ENCODE peak calls at places on chromosome 17, in six cellular contexts. Y is transverse colon, P is fibroblast of lung, M is tibial nerve, S is AG04449, B is heart right ventricle. G is an unnamed sample.
A peak's percentile ranks its signal among the peaks of the same experiment; 100 is the strongest.

GRCh38 chr17:3904486-3904885 is 11.6 kb upstream of the CAMKK1 start:
- DNase-seq in S (no peak), B (no peak), M (no peak), P (no peak), Y (no peak), G (no peak)

GRCh38 chr17:1158879-1159278 is 20.9 kb downstream of the ABR start:
- DNase-seq in B (no peak), P (no peak), M (no peak), S (peak; percentile 50), Y (no peak), G (peak; percentile 80)

GRCh38 chr17:64216385-64217248 is 46.4 kb downstream of the TEX2 start:
- DNase-seq in P (peak; percentile 51), S (no peak), Y (peak; percentile 49), B (peak; percentile 48), M (no peak), G (peak; percentile 26)

GRCh38 chr17:74972107-74972972 is at the start of gene HID1:
- DNase-seq in Y (peak; percentile 84), S (no peak), B (peak; percentile 45), M (no peak), P (no peak), G (no peak)

GRCh38 chr17:47199627-47200324 is 9.4 kb upstream of the MYL4 start:
- DNase-seq in S (no peak), Y (no peak), B (no peak), M (no peak), P (no peak), G (no peak)

GRCh38 chr17:79132271-79133064 is 57.8 kb downstream of the ENGASE start:
- DNase-seq in M (no peak), B (no peak), P (no peak), Y (no peak), S (no peak), G (no peak)

GRCh38 chr17:59365383-59365981 is 34.0 kb downstream of the YPEL2 start:
- DNase-seq in M (no peak), S (no peak), Y (no peak), P (no peak), B (no peak), G (no peak)

GRCh38 chr17:75864448-75864871 is 9.3 kb upstream of the WBP2 start:
- DNase-seq in P (peak; percentile 96), S (no peak), Y (peak; percentile 75), B (peak; percentile 84), M (peak; percentile 61), G (peak; percentile 69)

GRCh38 chr17:35847633-35848373 is 20.9 kb downstream of the HEATR9 start:
- DNase-seq in S (no peak), M (no peak), B (no peak), Y (no peak), P (no peak), G (no peak)

GRCh38 chr17:35846055-35846809 is 22.5 kb downstream of the HEATR9 start:
- DNase-seq in M (no peak), P (no peak), S (peak; percentile 9), Y (no peak), B (no peak), G (peak; percentile 4)

GRCh38 chr17:35844547-35844946 is 24.1 kb downstream of the HEATR9 start:
- DNase-seq in M (no peak), P (no peak), Y (no peak), S (no peak), B (no peak), G (no peak)

GRCh38 chr17:35847006-35847405 is 21.7 kb downstream of the HEATR9 start:
- DNase-seq in S (no peak), Y (no peak), B (no peak), M (no peak), P (no peak), G (no peak)

GRCh38 chr17:35849469-35850348 is 19.0 kb downstream of the HEATR9 start:
- DNase-seq in S (peak; percentile 10), P (peak; percentile 77), B (peak; percentile 38), M (no peak), Y (peak; percentile 43), G (peak; percentile 52)
- H3K4me3 ChIP-seq in S (no peak overlapping the region), P (no peak overlapping the region), B (no peak overlapping the region), M (no peak overlapping the region), Y (no peak overlapping the region), G (no peak overlapping the region)

GRCh38 chr17:9895923-9896322 is 9.1 kb downstream of the RCVRN start:
- DNase-seq in B (no peak), Y (no peak), M (no peak), P (no peak), S (no peak), G (no peak)

GRCh38 chr17:9887521-9887920 is 17.6 kb downstream of the RCVRN start:
- DNase-seq in P (no peak), B (no peak), S (no peak), Y (no peak), M (no peak), G (no peak)

GRCh38 chr17:9893606-9894005 is 11.5 kb downstream of the RCVRN start:
- DNase-seq in B (no peak), P (no peak), Y (no peak), M (no peak), S (no peak), G (peak; percentile 55)

GRCh38 chr17:9886141-9886930 is 18.7 kb downstream of the RCVRN start:
- DNase-seq in S (no peak), B (no peak), M (no peak), Y (no peak), P (no peak), G (no peak)

DNA sequence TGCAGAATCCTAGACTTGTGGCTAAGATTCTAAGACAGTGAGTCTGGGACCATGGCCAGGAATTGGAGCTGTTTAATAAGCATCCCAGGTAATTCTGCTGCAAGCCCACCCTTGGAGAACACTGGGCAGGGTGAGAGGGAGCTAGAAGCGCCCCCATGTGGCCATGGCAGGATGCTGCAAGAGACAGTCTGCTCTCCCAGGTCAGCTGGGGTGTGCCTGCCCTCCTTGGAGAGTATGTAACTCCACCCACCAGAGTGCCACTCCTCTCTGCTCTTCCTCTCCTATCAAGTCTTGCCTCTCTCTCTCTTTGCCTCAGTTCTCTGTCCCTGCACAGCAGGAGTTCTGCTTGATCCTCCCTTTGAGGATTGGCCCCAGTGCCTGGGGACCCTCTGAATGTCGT is 14.9 kb downstream of the RCVRN start:
- DNase-seq in S (no peak), P (no peak), B (no peak), M (no peak), Y (no peak), G (no peak)
- TF ChIP-seq CTCF in S (peak; percentile 31), P (no peak), B (peak; percentile 36), M (no peak), Y (peak; percentile 36), G (peak; percentile 59)

GRCh38 chr17:48834973-48835372 is 4.1 kb downstream of the CALCOCO2 start:
- DNase-seq in P (no peak), Y (no peak), M (no peak), B (no peak), S (no peak), G (no peak)

GRCh38 chr17:48830840-48831548 is at the start of gene CALCOCO2:
- DNase-seq in B (peak; percentile 94), M (peak; percentile 95), S (peak; percentile 42), P (peak; percentile 89), Y (peak; percentile 97), G (peak; percentile 63)

GRCh38 chr17:48835971-48836370 is 5.1 kb downstream of the CALCOCO2 start:
- DNase-seq in S (no peak), Y (no peak), P (no peak), B (no peak), M (no peak), G (no peak)

GRCh38 chr17:48831549-48831883 is 681 bp downstream of the CALCOCO2 start:
- DNase-seq in M (no peak), Y (no peak), B (no peak), P (no peak), S (no peak), G (no peak)

DNA sequence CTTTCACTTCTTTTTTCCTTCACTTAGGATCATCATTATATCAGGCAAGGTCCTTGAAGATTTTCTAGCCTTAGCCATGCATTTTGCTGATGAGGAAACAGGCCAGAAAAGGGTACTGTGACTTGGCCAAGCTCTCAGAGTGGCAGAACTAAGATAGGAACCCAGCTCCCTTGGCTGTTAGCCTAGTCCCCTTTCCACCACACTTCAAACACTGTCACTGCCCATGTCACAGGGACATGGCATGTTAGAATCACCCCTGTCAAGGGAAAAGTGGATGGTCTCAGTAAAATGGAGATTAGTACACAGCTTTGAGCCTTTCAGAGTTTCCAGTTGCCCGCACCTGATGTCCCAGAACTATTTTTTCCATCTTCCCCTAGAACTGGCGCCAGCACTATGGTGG is 1.7 kb downstream of the CALCOCO2 start:
- DNase-seq in B (peak; percentile 57), P (no peak), S (no peak), Y (no peak), M (no peak), G (no peak)
- H3K4me3 ChIP-seq in B (no peak overlapping the region), P (no peak overlapping the region), S (no peak overlapping the region), Y (peak overlapping the region; percentile 96), M (peak overlapping the region; percentile 71), G (no peak overlapping the region)

GRCh38 chr17:50534979-50535326 is 2.4 kb downstream of the EPN3 start:
- DNase-seq in M (no peak), S (no peak), B (no peak), Y (no peak), P (no peak), G (no peak)

GRCh38 chr17:50535407-50535806 is 2.9 kb downstream of the EPN3 start:
- DNase-seq in Y (no peak), P (no peak), B (no peak), M (no peak), S (no peak), G (no peak)

GRCh38 chr17:50533720-50534148 is 1.2 kb downstream of the EPN3 start:
- DNase-seq in B (peak; percentile 61), P (peak; percentile 53), Y (peak; percentile 81), S (no peak), M (peak; percentile 48), G (no peak)

GRCh38 chr17:50533185-50533584 is 650 bp downstream of the EPN3 start:
- DNase-seq in S (no peak), B (no peak), Y (no peak), P (no peak), M (no peak), G (no peak)

DNA sequence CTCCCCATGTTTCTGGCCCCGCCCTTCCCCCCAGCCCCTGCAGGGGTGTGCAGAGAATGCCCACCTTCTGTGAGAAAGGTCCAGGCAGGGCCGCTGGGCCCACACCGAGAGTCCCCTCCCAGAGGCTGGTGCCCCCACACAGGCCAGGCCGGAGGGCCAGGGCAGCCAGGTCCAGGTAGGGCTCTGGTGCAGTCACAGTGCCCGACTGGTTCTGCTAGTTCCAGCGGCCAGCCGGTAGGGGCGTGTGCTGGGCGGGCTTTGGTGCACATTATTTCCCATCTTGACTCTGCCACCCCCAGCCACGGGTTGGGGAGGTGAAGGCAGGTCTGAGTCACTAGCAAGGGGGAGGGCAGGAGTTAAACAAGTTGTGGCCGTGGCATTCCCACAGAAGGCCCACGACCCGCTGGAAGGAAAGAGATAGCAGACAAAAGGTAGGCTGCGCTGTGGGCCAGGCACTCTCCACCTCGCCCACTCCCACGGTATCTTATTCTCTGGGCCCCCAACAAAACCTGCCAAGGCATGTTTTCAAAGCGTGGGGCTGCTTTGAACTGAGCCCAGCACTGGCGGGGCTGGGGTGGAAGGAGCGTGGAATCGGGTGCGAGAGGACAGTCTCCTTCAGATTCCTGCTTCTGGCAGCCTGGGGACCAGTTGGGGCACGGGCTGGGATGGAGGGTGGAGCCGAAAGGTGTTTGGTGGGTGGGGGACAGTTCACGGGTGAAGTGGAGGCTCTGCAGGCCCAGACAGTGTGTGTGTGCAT is 1.9 kb downstream of the EPN3 start:
- DNase-seq in P (no peak), S (no peak), M (no peak), B (no peak), Y (peak; percentile 80), G (no peak)
- TF ChIP-seq CTCF in P (peak; percentile 10), S (peak; percentile 30), M (no peak), B (no peak), Y (peak; percentile 38), G (peak; percentile 39)